ENCODE peak calls at places on chromosomes 6 and 20, in eight cellular contexts. D, Z, S, R, C, V, J and E are unnamed samples.

GRCh38 chr6:131628726-131629125 is 684 bp upstream of the MED23 start:
- DNase-seq in D (peak), Z (no peak), S (no peak), R (no peak), C (peak), V (no peak), J (no peak), E (peak)

GRCh38 chr6:163579880-163580295 is 165.4 kb downstream of the QKI start:
- DNase-seq in D (peak), Z (no peak), S (no peak), R (no peak), C (no peak), V (no peak), J (no peak), E (no peak)

GRCh38 chr6:53410508-53411258 is 61.9 kb upstream of the ELOVL5 start:
- DNase-seq in D (peak), Z (no peak), S (no peak), R (no peak), C (peak), V (peak), J (peak), E (peak)

GRCh38 chr6:117263353-117263927 is 1.9 kb upstream of the VGLL2 start:
- DNase-seq in D (no peak), Z (no peak), S (no peak), R (no peak), C (no peak), V (no peak), J (no peak), E (no peak)

GRCh38 chr6:75747985-75748742 is 875 bp upstream of the MYO6 start:
- DNase-seq in D (no peak), Z (no peak), S (no peak), R (no peak), C (no peak), V (no peak), J (no peak), E (no peak)

GRCh38 chr20:44034965-44035635 is 120.4 kb downstream of the TOX2 start:
- DNase-seq in D (no peak), Z (no peak), S (no peak), R (no peak), C (no peak), V (no peak), J (no peak), E (no peak)

GRCh38 chr20:50450961-50451752 is 59.0 kb upstream of the PTPN1 start:
- DNase-seq in D (peak), Z (peak), S (no peak), R (no peak), C (peak), V (peak), J (no peak), E (peak)

GRCh38 chr6:168061269-168062210 is 17.5 kb downstream of the FRMD1 start:
- DNase-seq in D (no peak), Z (no peak), S (no peak), R (peak), C (no peak), V (no peak), J (peak), E (no peak)

GRCh38 chr6:56891754-56892153 is 63.2 kb upstream of the BEND6 start:
- DNase-seq in D (peak), Z (no peak), S (no peak), R (no peak), C (no peak), V (no peak), J (no peak), E (peak)